ENCODE peak calls at places on chromosome 1, in four cellular contexts. One of them, this sample, is unnamed.

GRCh38 chr1:46333300-46334029 is 7.1 kb upstream of the NSUN4 start:
- DNase-seq in heart right ventricle: no peak
- DNase-seq in fibroblast of lung: peak
- DNase-seq in neuronal stem cell: no peak
- DNase-seq in this sample: peak

GRCh38 chr1:105100102-105100501 is 1350.4 kb downstream of the AMY1C start:
- DNase-seq in heart right ventricle: no peak
- DNase-seq in fibroblast of lung: no peak
- DNase-seq in neuronal stem cell: no peak
- DNase-seq in this sample: no peak

GRCh38 chr1:186745531-186746146 is 65.4 kb upstream of the PTGS2 start:
- DNase-seq in heart right ventricle: no peak
- DNase-seq in fibroblast of lung: peak
- DNase-seq in neuronal stem cell: no peak
- DNase-seq in this sample: no peak

GRCh38 chr1:109261006-109261405 is 11.7 kb downstream of the CELSR2 start:
- DNase-seq in heart right ventricle: no peak
- DNase-seq in fibroblast of lung: no peak
- DNase-seq in neuronal stem cell: no peak
- DNase-seq in this sample: no peak

GRCh38 chr1:90841477-90841876 is 124.4 kb upstream of the BARHL2 start:
- DNase-seq in heart right ventricle: no peak
- DNase-seq in fibroblast of lung: no peak
- DNase-seq in neuronal stem cell: no peak
- DNase-seq in this sample: no peak

GRCh38 chr1:149962039-149962647 is 25.5 kb upstream of the MTMR11 start:
- DNase-seq in heart right ventricle: peak
- DNase-seq in fibroblast of lung: peak
- DNase-seq in neuronal stem cell: peak
- DNase-seq in this sample: peak

GRCh38 chr1:241992734-241993133 is 6.2 kb downstream of the MAP1LC3C start:
- DNase-seq in heart right ventricle: no peak
- DNase-seq in fibroblast of lung: peak
- DNase-seq in neuronal stem cell: no peak
- DNase-seq in this sample: no peak

GRCh38 chr1:18684306-18684705 is 53.7 kb downstream of the PAX7 start:
- DNase-seq in heart right ventricle: no peak
- DNase-seq in fibroblast of lung: no peak
- DNase-seq in neuronal stem cell: no peak
- DNase-seq in this sample: no peak

GRCh38 chr1:195495720-195496635 is 1112.3 kb downstream of the KCNT2 start:
- DNase-seq in heart right ventricle: no peak
- DNase-seq in fibroblast of lung: no peak
- DNase-seq in neuronal stem cell: no peak
- DNase-seq in this sample: no peak

GRCh38 chr1:32754282-32755097 is 51.9 kb upstream of the SYNC start:
- DNase-seq in heart right ventricle: no peak
- DNase-seq in fibroblast of lung: peak
- DNase-seq in neuronal stem cell: peak
- DNase-seq in this sample: peak

GRCh38 chr1:39672551-39672947 is 642 bp upstream of the NT5C1A start:
- DNase-seq in heart right ventricle: no peak
- DNase-seq in fibroblast of lung: no peak
- DNase-seq in neuronal stem cell: no peak
- DNase-seq in this sample: peak

GRCh38 chr1:31822766-31823165 is 6.9 kb upstream of the SPOCD1 start:
- DNase-seq in heart right ventricle: no peak
- DNase-seq in fibroblast of lung: peak
- DNase-seq in neuronal stem cell: no peak
- DNase-seq in this sample: peak

GRCh38 chr1:51642739-51643142 is 25.8 kb downstream of the OSBPL9 start:
- DNase-seq in heart right ventricle: peak
- DNase-seq in fibroblast of lung: peak
- DNase-seq in neuronal stem cell: no peak
- DNase-seq in this sample: peak

GRCh38 chr1:47205918-47206317 is 16.1 kb upstream of the PDZK1IP1 start:
- DNase-seq in heart right ventricle: no peak
- DNase-seq in fibroblast of lung: no peak
- DNase-seq in neuronal stem cell: no peak
- DNase-seq in this sample: no peak

GRCh38 chr1:203084588-203085527 is 954 bp downstream of the MYOG start:
- DNase-seq in heart right ventricle: peak
- DNase-seq in fibroblast of lung: no peak
- DNase-seq in neuronal stem cell: no peak
- DNase-seq in this sample: no peak

DNA sequence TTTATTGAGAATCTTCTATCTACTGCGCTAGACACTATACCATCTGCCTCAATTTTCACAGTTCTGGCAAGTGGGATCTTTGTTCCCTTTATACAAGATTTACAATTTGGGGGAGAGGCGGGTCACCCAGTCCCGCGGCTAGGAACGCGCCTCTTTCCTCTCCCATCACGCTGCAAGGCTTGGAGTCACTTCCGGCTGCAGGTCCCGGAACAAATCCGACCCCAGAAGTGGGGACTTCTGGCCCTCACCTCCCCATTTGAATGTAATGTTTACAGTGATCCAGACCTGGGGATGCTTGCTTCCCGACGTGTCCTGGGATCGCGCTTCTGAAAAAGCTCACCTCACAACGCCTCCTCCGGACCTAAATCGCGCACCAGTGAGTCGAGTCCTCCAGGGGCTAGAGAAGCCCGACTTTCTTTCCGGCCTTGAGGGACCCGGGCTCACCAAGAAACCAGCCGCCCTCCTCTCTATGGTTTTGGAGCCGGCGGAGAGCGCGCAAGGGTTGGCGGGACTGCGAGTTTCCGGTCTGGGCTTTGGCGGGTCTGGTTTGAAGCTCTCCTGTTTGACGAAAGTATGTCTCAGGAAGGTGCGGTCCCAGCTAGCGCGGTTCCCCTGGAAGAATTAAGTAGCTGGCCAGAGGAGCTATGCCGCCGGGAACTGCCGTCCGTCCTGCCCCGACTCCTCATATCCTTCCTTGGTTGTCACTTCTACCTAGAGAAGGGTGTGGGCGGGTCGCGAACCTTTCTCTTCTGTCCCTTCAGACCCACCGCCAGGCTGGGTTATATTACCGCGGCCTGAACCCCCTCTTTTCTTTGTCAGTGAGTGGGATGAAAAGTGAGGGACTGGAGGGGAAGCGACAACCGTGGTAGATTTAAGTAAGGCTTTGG is at the start of gene METTL18:
- DNase-seq in heart right ventricle: peak
- DNase-seq in fibroblast of lung: peak
- DNase-seq in neuronal stem cell: peak
- DNase-seq in this sample: peak
- H3K27ac ChIP-seq in heart right ventricle: peak
- H3K27ac ChIP-seq in fibroblast of lung: peak
- H3K27ac ChIP-seq in neuronal stem cell: peak
- H3K27ac ChIP-seq in this sample: peak

GRCh38 chr1:151371744-151372410 is 628 bp downstream of the SELENBP1 start:
- DNase-seq in heart right ventricle: peak
- DNase-seq in fibroblast of lung: peak
- DNase-seq in neuronal stem cell: no peak
- DNase-seq in this sample: peak

GRCh38 chr1:151373196-151373595 is 691 bp upstream of the SELENBP1 start:
- DNase-seq in heart right ventricle: no peak
- DNase-seq in fibroblast of lung: no peak
- DNase-seq in neuronal stem cell: no peak
- DNase-seq in this sample: no peak

GRCh38 chr1:151370211-151370911 is 2.1 kb downstream of the SELENBP1 start:
- DNase-seq in heart right ventricle: peak
- DNase-seq in fibroblast of lung: no peak
- DNase-seq in neuronal stem cell: no peak
- DNase-seq in this sample: no peak

GRCh38 chr1:151371340-151371739 is 1.2 kb downstream of the SELENBP1 start:
- DNase-seq in heart right ventricle: peak
- DNase-seq in fibroblast of lung: peak
- DNase-seq in neuronal stem cell: no peak
- DNase-seq in this sample: no peak

DNA sequence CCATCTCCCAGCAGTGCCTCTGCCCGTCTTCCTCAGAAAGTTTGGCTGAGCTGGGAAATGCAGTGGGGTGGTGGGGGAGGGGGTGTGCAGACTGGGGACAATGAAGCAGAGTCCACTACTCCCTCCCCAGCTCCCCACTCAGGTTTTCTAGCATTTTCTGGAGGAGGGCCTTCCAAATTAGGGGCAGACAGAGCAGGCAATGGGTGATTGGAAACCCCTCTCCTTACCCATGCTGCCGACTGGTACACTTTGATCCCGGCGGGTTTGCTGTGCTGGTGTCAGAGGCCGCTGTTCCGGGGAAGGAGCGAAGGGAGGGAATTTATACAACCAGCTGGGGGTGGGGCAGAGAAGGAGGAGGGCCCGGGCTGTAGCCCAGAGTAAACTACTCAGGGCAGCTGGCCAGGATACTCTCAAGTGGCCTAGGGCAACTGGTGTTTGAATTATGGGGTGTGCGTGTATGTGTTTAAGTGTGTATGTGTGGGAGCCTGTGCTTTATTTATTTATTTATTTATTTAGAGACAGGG is at the start of gene SELENBP1:
- DNase-seq in heart right ventricle: peak
- DNase-seq in fibroblast of lung: peak
- DNase-seq in neuronal stem cell: peak
- DNase-seq in this sample: peak
- H3K27ac ChIP-seq in heart right ventricle: peak
- H3K27ac ChIP-seq in fibroblast of lung: peak
- H3K27ac ChIP-seq in neuronal stem cell: no peak
- H3K27ac ChIP-seq in this sample: peak

GRCh38 chr1:88961081-88961480 is 31.3 kb downstream of the KYAT3 start:
- DNase-seq in heart right ventricle: no peak
- DNase-seq in fibroblast of lung: no peak
- DNase-seq in neuronal stem cell: no peak
- DNase-seq in this sample: no peak
- H3K27ac ChIP-seq in heart right ventricle: no peak
- H3K27ac ChIP-seq in fibroblast of lung: no peak
- H3K27ac ChIP-seq in neuronal stem cell: no peak
- H3K27ac ChIP-seq in this sample: no peak

DNA sequence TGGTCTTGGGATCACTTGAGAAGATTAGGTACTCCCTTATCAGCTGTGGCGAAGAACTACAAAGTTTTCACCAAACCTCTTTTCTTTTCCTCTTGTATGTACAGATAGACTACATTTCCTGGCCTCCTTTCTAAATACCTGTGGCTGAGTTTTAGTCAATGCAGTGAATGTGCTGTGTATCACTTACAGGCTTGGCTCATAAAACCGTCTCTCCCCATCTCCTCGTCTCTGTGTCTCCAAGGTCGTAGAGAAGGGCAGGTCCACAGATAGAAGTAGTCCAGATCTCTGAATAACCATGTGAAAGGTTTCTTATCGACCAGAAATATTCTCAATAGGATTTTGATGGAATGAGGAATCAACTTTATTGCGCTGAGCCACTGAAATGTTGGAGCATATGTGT is 9.0 kb upstream of the JUN start:
- DNase-seq in heart right ventricle: no peak
- DNase-seq in fibroblast of lung: no peak
- DNase-seq in neuronal stem cell: no peak
- DNase-seq in this sample: no peak
- H3K27ac ChIP-seq in heart right ventricle: no peak
- H3K27ac ChIP-seq in fibroblast of lung: no peak
- H3K27ac ChIP-seq in neuronal stem cell: no peak
- H3K27ac ChIP-seq in this sample: no peak

DNA sequence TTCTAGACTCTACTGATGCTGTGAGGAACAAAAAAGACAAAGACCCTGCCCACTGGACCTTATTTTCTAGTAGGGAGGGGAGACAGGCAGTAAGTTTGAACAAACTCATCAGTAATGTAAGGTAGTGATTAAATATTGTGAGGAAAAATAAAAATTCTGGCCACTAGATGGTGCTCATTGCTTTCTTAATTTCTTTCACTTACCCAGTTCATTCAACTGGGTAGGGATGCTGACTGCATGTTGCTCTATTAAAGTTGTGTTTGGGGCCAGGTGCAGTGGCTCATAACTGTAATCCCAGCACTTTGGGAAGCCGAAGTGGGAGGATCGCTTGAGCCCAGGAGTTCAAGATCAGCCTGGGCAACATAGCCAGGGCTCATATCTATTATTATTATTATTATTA is 6.3 kb upstream of the KYAT3 start:
- DNase-seq in heart right ventricle: peak
- DNase-seq in fibroblast of lung: peak
- DNase-seq in neuronal stem cell: peak
- DNase-seq in this sample: peak
- H3K27ac ChIP-seq in heart right ventricle: no peak
- H3K27ac ChIP-seq in fibroblast of lung: no peak
- H3K27ac ChIP-seq in neuronal stem cell: no peak
- H3K27ac ChIP-seq in this sample: no peak

GRCh38 chr1:182410620-182411273 is 10.3 kb upstream of the TEDDM1 start:
- DNase-seq in heart right ventricle: peak
- DNase-seq in fibroblast of lung: no peak
- DNase-seq in neuronal stem cell: no peak
- DNase-seq in this sample: no peak
- H3K27ac ChIP-seq in heart right ventricle: no peak
- H3K27ac ChIP-seq in fibroblast of lung: no peak
- H3K27ac ChIP-seq in neuronal stem cell: no peak
- H3K27ac ChIP-seq in this sample: no peak

GRCh38 chr1:1274299-1274930 is 761 bp upstream of the UBE2J2 start:
- DNase-seq in heart right ventricle: no peak
- DNase-seq in fibroblast of lung: no peak
- DNase-seq in neuronal stem cell: no peak
- DNase-seq in this sample: no peak
- H3K27ac ChIP-seq in heart right ventricle: peak
- H3K27ac ChIP-seq in fibroblast of lung: peak
- H3K27ac ChIP-seq in neuronal stem cell: no peak
- H3K27ac ChIP-seq in this sample: peak

GRCh38 chr1:59689741-59690140 is 125.0 kb upstream of the HOOK1 start:
- DNase-seq in heart right ventricle: no peak
- DNase-seq in fibroblast of lung: no peak
- DNase-seq in neuronal stem cell: no peak
- DNase-seq in this sample: no peak
- H3K27ac ChIP-seq in heart right ventricle: no peak
- H3K27ac ChIP-seq in fibroblast of lung: no peak
- H3K27ac ChIP-seq in neuronal stem cell: no peak
- H3K27ac ChIP-seq in this sample: peak

DNA sequence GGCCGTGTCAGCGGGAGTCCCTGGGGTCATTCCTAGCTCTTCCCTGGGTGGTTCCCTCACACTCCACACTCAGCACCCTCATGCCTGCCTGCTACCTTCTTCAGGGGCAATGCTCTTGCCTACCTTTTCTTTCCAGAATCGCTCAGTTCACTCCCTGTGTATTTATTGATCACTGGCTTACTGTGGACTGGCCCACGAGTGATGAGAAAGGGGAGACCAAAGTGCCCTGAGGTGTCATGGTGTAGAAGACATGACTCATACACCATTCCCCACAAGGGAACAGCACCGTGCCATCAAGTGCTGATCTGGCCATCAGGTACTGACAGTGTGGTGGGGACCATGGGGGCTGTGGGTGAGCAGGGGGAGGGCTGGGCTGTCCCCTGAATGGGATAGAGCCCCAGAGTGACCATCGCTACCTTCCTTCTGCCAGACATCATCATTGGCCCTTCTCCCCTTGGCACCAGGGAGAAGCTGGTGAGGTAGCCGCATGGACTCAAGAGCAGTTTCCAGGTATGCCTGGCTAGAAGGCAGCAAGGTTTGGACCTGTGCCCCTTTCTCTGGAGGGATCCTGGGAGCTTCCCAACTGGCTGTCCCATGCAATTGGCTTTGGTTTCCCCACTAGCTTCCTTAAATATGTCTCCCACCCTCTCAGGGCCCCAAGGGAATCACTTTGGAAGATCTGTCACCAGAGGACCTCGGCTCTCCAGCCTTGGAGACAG is 17.2 kb upstream of the LRRN2 start:
- DNase-seq in heart right ventricle: no peak
- DNase-seq in fibroblast of lung: no peak
- DNase-seq in neuronal stem cell: no peak
- DNase-seq in this sample: no peak
- H3K27ac ChIP-seq in heart right ventricle: no peak
- H3K27ac ChIP-seq in fibroblast of lung: no peak
- H3K27ac ChIP-seq in neuronal stem cell: no peak
- H3K27ac ChIP-seq in this sample: no peak